ENCODE peak calls at places on chromosomes 13 and 19, in six cellular contexts. One of them, this sample, is unnamed.

GRCh38 chr13:98141938-98142426 is 912 bp upstream of the FARP1 start:
- DNase-seq in gastrocnemius medialis: no peak
- DNase-seq in ovary: peak
- DNase-seq in breast epithelium: no peak
- DNase-seq in suprapubic skin: no peak
- DNase-seq in adrenal gland: peak
- DNase-seq in this sample: no peak

GRCh38 chr13:90868321-90868920 is 479.1 kb upstream of the MIR17HG start:
- DNase-seq in breast epithelium: no peak
- DNase-seq in suprapubic skin: no peak
- DNase-seq in gastrocnemius medialis: no peak
- DNase-seq in ovary: no peak
- DNase-seq in adrenal gland: peak
- DNase-seq in this sample: no peak

GRCh38 chr13:36549126-36549702 is 116.9 kb downstream of the CCNA1 start:
- DNase-seq in suprapubic skin: no peak
- DNase-seq in breast epithelium: no peak
- DNase-seq in adrenal gland: no peak
- DNase-seq in gastrocnemius medialis: no peak
- DNase-seq in ovary: no peak
- DNase-seq in this sample: no peak

GRCh38 chr13:108528303-108528702 is 101.1 kb upstream of the MYO16 start:
- DNase-seq in breast epithelium: no peak
- DNase-seq in ovary: no peak
- DNase-seq in suprapubic skin: no peak
- DNase-seq in adrenal gland: no peak
- DNase-seq in gastrocnemius medialis: no peak
- DNase-seq in this sample: no peak

GRCh38 chr13:24672141-24673132 is 7.8 kb upstream of the ATP12A start:
- DNase-seq in ovary: no peak
- DNase-seq in gastrocnemius medialis: no peak
- DNase-seq in breast epithelium: no peak
- DNase-seq in suprapubic skin: peak
- DNase-seq in adrenal gland: no peak
- DNase-seq in this sample: no peak

GRCh38 chr19:34555447-34555846 is 73.9 kb downstream of the WTIP start:
- DNase-seq in breast epithelium: no peak
- DNase-seq in suprapubic skin: no peak
- DNase-seq in gastrocnemius medialis: no peak
- DNase-seq in adrenal gland: no peak
- DNase-seq in ovary: no peak
- DNase-seq in this sample: no peak

GRCh38 chr13:114063545-114064515 is 68.6 kb downstream of the RASA3 start:
- DNase-seq in breast epithelium: no peak
- DNase-seq in ovary: peak
- DNase-seq in suprapubic skin: peak
- DNase-seq in adrenal gland: no peak
- DNase-seq in gastrocnemius medialis: peak
- DNase-seq in this sample: no peak

GRCh38 chr19:7862413-7862951 is 11.7 kb downstream of the PRR36 start:
- DNase-seq in ovary: peak
- DNase-seq in suprapubic skin: peak
- DNase-seq in breast epithelium: peak
- DNase-seq in adrenal gland: peak
- DNase-seq in gastrocnemius medialis: no peak
- DNase-seq in this sample: peak

GRCh38 chr19:54412877-54413276 is 2.4 kb upstream of the TTYH1 start:
- DNase-seq in ovary: no peak
- DNase-seq in suprapubic skin: no peak
- DNase-seq in adrenal gland: no peak
- DNase-seq in gastrocnemius medialis: no peak
- DNase-seq in breast epithelium: no peak
- DNase-seq in this sample: no peak

GRCh38 chr13:30128095-30128494 is 179.3 kb downstream of the KATNAL1 start:
- DNase-seq in suprapubic skin: no peak
- DNase-seq in ovary: no peak
- DNase-seq in breast epithelium: no peak
- DNase-seq in gastrocnemius medialis: no peak
- DNase-seq in adrenal gland: no peak
- DNase-seq in this sample: no peak

GRCh38 chr19:51783373-51783772 is 11.6 kb upstream of the FPR3 start:
- DNase-seq in ovary: no peak
- DNase-seq in gastrocnemius medialis: no peak
- DNase-seq in suprapubic skin: no peak
- DNase-seq in breast epithelium: no peak
- DNase-seq in adrenal gland: no peak
- DNase-seq in this sample: no peak

GRCh38 chr19:50928841-50929240 is 17.6 kb upstream of the KLK4 start:
- DNase-seq in ovary: no peak
- DNase-seq in breast epithelium: no peak
- DNase-seq in adrenal gland: no peak
- DNase-seq in gastrocnemius medialis: no peak
- DNase-seq in suprapubic skin: no peak
- DNase-seq in this sample: no peak

GRCh38 chr13:109196896-109197295 is 567.5 kb downstream of the MYO16 start:
- DNase-seq in adrenal gland: no peak
- DNase-seq in suprapubic skin: no peak
- DNase-seq in ovary: no peak
- DNase-seq in breast epithelium: no peak
- DNase-seq in gastrocnemius medialis: no peak
- DNase-seq in this sample: no peak

GRCh38 chr19:3710265-3710812 is 2.2 kb downstream of the TJP3 start:
- DNase-seq in gastrocnemius medialis: peak
- DNase-seq in breast epithelium: peak
- DNase-seq in suprapubic skin: peak
- DNase-seq in ovary: no peak
- DNase-seq in adrenal gland: peak
- DNase-seq in this sample: no peak

GRCh38 chr13:63433546-63434150 is 2018.0 kb upstream of the PCDH20 start:
- DNase-seq in adrenal gland: no peak
- DNase-seq in breast epithelium: no peak
- DNase-seq in gastrocnemius medialis: no peak
- DNase-seq in ovary: no peak
- DNase-seq in suprapubic skin: no peak
- DNase-seq in this sample: no peak

GRCh38 chr19:1884719-1885334 is 469 bp downstream of the ABHD17A start:
- DNase-seq in suprapubic skin: peak
- DNase-seq in ovary: peak
- DNase-seq in adrenal gland: no peak
- DNase-seq in breast epithelium: no peak
- DNase-seq in gastrocnemius medialis: no peak
- DNase-seq in this sample: no peak

GRCh38 chr13:67235265-67235664 is 5.1 kb upstream of the PCDH9 start:
- DNase-seq in breast epithelium: no peak
- DNase-seq in ovary: no peak
- DNase-seq in suprapubic skin: no peak
- DNase-seq in adrenal gland: no peak
- DNase-seq in gastrocnemius medialis: no peak
- DNase-seq in this sample: no peak

GRCh38 chr13:81596224-81596753 is 1255.4 kb upstream of the SPRY2 start:
- DNase-seq in ovary: no peak
- DNase-seq in gastrocnemius medialis: no peak
- DNase-seq in breast epithelium: no peak
- DNase-seq in adrenal gland: no peak
- DNase-seq in suprapubic skin: no peak
- DNase-seq in this sample: no peak

GRCh38 chr13:107202371-107203023 is 634.6 kb upstream of the ARGLU1 start:
- DNase-seq in adrenal gland: no peak
- DNase-seq in gastrocnemius medialis: no peak
- DNase-seq in suprapubic skin: no peak
- DNase-seq in ovary: no peak
- DNase-seq in breast epithelium: no peak
- DNase-seq in this sample: no peak

GRCh38 chr19:27858981-27859581 is 1353.9 kb downstream of the UQCRFS1 start:
- DNase-seq in adrenal gland: no peak
- DNase-seq in suprapubic skin: no peak
- DNase-seq in breast epithelium: no peak
- DNase-seq in ovary: no peak
- DNase-seq in gastrocnemius medialis: no peak
- DNase-seq in this sample: no peak

GRCh38 chr19:48274173-48274572 is 4.3 kb downstream of the ZNF114 start:
- DNase-seq in breast epithelium: no peak
- DNase-seq in adrenal gland: no peak
- DNase-seq in suprapubic skin: no peak
- DNase-seq in ovary: no peak
- DNase-seq in gastrocnemius medialis: no peak
- DNase-seq in this sample: no peak

GRCh38 chr13:53200498-53201453 is 172.2 kb downstream of the OLFM4 start:
- DNase-seq in adrenal gland: peak
- DNase-seq in gastrocnemius medialis: no peak
- DNase-seq in ovary: no peak
- DNase-seq in breast epithelium: peak
- DNase-seq in suprapubic skin: peak
- DNase-seq in this sample: no peak

GRCh38 chr19:30122431-30122830 is 180.4 kb downstream of the URI1 start:
- DNase-seq in breast epithelium: no peak
- DNase-seq in ovary: no peak
- DNase-seq in suprapubic skin: no peak
- DNase-seq in adrenal gland: no peak
- DNase-seq in gastrocnemius medialis: no peak
- DNase-seq in this sample: no peak

GRCh38 chr19:4066176-4066606 is 508 bp downstream of the ZBTB7A start:
- DNase-seq in suprapubic skin: peak
- DNase-seq in ovary: peak
- DNase-seq in adrenal gland: peak
- DNase-seq in breast epithelium: no peak
- DNase-seq in gastrocnemius medialis: no peak
- DNase-seq in this sample: no peak

GRCh38 chr13:33015791-33016323 is 366 bp upstream of the KL start:
- DNase-seq in gastrocnemius medialis: no peak
- DNase-seq in ovary: no peak
- DNase-seq in breast epithelium: peak
- DNase-seq in suprapubic skin: peak
- DNase-seq in adrenal gland: no peak
- DNase-seq in this sample: no peak

GRCh38 chr19:36215276-36216171 is 618 bp downstream of the ZNF146 start:
- DNase-seq in breast epithelium: no peak
- DNase-seq in adrenal gland: peak
- DNase-seq in suprapubic skin: no peak
- DNase-seq in ovary: no peak
- DNase-seq in gastrocnemius medialis: no peak
- DNase-seq in this sample: no peak

GRCh38 chr19:17743874-17744273 is 7.4 kb upstream of the FCHO1 start:
- DNase-seq in ovary: no peak
- DNase-seq in suprapubic skin: no peak
- DNase-seq in breast epithelium: no peak
- DNase-seq in adrenal gland: no peak
- DNase-seq in gastrocnemius medialis: no peak
- DNase-seq in this sample: no peak

GRCh38 chr13:49476529-49476928 is 19.2 kb upstream of the PHF11 start:
- DNase-seq in adrenal gland: no peak
- DNase-seq in gastrocnemius medialis: no peak
- DNase-seq in breast epithelium: no peak
- DNase-seq in ovary: no peak
- DNase-seq in suprapubic skin: no peak
- DNase-seq in this sample: no peak

DNA sequence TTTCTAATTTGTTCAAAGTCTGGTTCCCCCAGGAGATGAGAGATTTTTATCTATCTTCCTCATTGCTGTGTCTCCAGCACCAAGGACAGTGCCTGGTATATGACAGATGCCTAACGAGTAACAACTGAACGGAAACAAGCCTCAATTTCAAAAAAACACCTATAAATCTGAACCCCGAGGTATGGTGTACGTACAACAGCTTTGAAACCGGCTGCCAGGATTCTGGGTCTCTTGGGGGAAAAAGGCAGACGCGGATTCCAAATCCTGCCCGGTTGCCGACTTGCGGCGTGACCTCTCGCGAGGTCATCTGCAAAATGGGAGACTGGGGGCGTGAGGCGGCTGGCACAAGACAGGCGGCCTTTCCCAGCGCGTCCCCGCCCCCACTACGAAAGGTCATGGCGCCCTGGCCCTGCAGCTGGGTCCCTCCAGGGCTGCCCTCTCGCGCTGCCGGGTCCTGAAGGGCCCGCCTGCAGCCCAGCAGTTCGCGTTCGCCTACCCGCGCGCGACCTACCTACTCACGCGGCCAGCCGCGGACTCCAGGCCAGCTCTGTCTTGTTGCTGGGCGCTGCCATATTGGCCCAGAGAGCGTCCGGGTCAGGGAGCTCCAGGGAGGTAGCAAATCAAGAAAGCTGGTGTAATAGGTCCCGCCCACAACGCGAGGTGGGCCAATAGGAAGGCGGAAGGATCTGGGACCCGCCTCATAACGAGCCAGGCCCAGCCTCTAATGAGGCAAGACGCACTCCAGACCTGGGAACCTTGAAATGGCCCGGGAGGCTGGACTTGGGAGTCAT is at the start of gene ECSIT:
- DNase-seq in gastrocnemius medialis: peak
- DNase-seq in adrenal gland: peak
- DNase-seq in ovary: peak
- DNase-seq in suprapubic skin: peak
- DNase-seq in breast epithelium: peak
- DNase-seq in this sample: peak
- TF ChIP-seq POLR2A in gastrocnemius medialis: no peak
- TF ChIP-seq POLR2A in adrenal gland: peak
- TF ChIP-seq POLR2A in ovary: peak
- TF ChIP-seq POLR2A in suprapubic skin: no peak
- TF ChIP-seq POLR2A in breast epithelium: peak
- TF ChIP-seq POLR2A in this sample: peak

GRCh38 chr13:27442797-27443196 is 7.6 kb downstream of the MTIF3 start:
- DNase-seq in suprapubic skin: no peak
- DNase-seq in gastrocnemius medialis: no peak
- DNase-seq in adrenal gland: no peak
- DNase-seq in ovary: no peak
- DNase-seq in breast epithelium: no peak
- DNase-seq in this sample: no peak
- TF ChIP-seq POLR2A in suprapubic skin: no peak
- TF ChIP-seq POLR2A in gastrocnemius medialis: no peak
- TF ChIP-seq POLR2A in adrenal gland: no peak
- TF ChIP-seq POLR2A in ovary: no peak
- TF ChIP-seq POLR2A in breast epithelium: no peak
- TF ChIP-seq POLR2A in this sample: no peak

DNA sequence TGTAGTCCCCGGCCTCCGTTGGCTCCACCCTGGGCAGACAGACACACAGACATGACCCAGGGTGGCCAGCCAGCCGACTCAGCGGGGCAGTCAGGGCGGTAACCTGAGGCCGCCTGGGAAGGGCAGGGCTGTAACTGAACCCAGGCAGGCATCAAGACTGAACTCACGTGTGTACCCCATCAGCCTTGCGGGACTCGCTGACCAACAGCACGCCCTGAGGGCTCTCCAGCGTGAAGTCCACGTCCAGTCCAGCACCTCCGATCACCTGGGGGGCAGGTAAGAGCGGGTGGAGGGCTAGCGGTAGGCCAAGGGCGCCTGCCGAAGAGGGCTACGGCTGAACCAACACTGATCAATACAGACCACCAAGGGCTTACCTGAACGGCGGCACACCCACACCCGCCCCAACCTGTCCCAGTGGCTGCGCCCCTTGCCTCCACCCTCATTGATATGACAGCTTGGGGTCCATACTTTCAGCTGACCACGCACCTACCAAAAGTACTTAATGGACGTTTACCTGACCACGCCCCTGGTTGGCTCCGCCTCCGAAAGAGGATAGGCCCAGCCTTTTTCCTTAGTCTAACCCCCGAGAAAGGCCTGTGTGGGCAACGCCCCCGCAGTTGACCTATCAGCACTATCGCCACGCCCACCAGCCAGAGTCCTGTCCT is 791 bp downstream of the TMED1 start:
- DNase-seq in gastrocnemius medialis: peak
- DNase-seq in suprapubic skin: no peak
- DNase-seq in breast epithelium: no peak
- DNase-seq in ovary: no peak
- DNase-seq in adrenal gland: no peak
- DNase-seq in this sample: peak
- TF ChIP-seq POLR2A in gastrocnemius medialis: peak
- TF ChIP-seq POLR2A in suprapubic skin: no peak
- TF ChIP-seq POLR2A in breast epithelium: no peak
- TF ChIP-seq POLR2A in ovary: peak
- TF ChIP-seq POLR2A in adrenal gland: no peak
- TF ChIP-seq POLR2A in this sample: peak

GRCh38 chr19:40596608-40597328 is 4.4 kb upstream of the LTBP4 start:
- DNase-seq in suprapubic skin: no peak
- DNase-seq in adrenal gland: peak
- DNase-seq in ovary: peak
- DNase-seq in gastrocnemius medialis: no peak
- DNase-seq in breast epithelium: no peak
- DNase-seq in this sample: no peak
- TF ChIP-seq POLR2A in suprapubic skin: no peak
- TF ChIP-seq POLR2A in adrenal gland: no peak
- TF ChIP-seq POLR2A in ovary: no peak
- TF ChIP-seq POLR2A in gastrocnemius medialis: no peak
- TF ChIP-seq POLR2A in breast epithelium: no peak
- TF ChIP-seq POLR2A in this sample: no peak

This sample was measured in GM12891.